ENCODE peak calls at places on chromosomes 12 and 14, in eight cellular contexts. B, V, F, M, W, I, G and C are unnamed samples.
A peak's percentile ranks its signal among the peaks of the same experiment; 100 is the strongest.

GRCh38 chr14:81435578-81436295 is 35.6 kb upstream of the STON2 start:
- DNase-seq in B (peak; percentile 43), V (peak; percentile 41), F (peak; percentile 42), M (no peak), W (no peak), I (peak; percentile 73), G (peak; percentile 29), C (no peak)

GRCh38 chr14:99675381-99675835 is 8.7 kb upstream of the CYP46A1 start:
- DNase-seq in B (no peak), V (no peak), F (no peak), M (no peak), W (no peak), I (no peak), G (no peak), C (no peak)

GRCh38 chr14:64440494-64440893 is 24.8 kb upstream of the AKAP5 start:
- DNase-seq in B (no peak), V (no peak), F (no peak), M (no peak), W (no peak), I (no peak), G (no peak), C (no peak)

GRCh38 chr14:94110552-94111181 is at the start of gene IFI27:
- DNase-seq in B (peak; percentile 71), V (peak; percentile 79), F (peak; percentile 84), M (peak; percentile 78), W (no peak), I (no peak), G (peak; percentile 62), C (peak; percentile 53)

GRCh38 chr12:57456145-57456700 is 1.1 kb downstream of the INHBE start:
- DNase-seq in B (no peak), V (no peak), F (no peak), M (no peak), W (peak; percentile 72), I (no peak), G (peak; percentile 44), C (no peak)

GRCh38 chr14:104105071-104105821 is 19.7 kb downstream of the ASPG start:
- DNase-seq in B (peak; percentile 7), V (peak; percentile 33), F (no peak), M (no peak), W (no peak), I (peak; percentile 46), G (no peak), C (no peak)

GRCh38 chr14:91063119-91063518 is 2.7 kb upstream of the RPS6KA5 start:
- DNase-seq in B (no peak), V (no peak), F (no peak), M (no peak), W (peak; percentile 89), I (no peak), G (no peak), C (no peak)

GRCh38 chr14:100056964-100057817 is 8.0 kb upstream of the EVL start:
- DNase-seq in B (no peak), V (no peak), F (no peak), M (no peak), W (peak; percentile 66), I (no peak), G (peak; percentile 39), C (no peak)

GRCh38 chr14:37262649-37263048 is 64.9 kb downstream of the MIPOL1 start:
- DNase-seq in B (no peak), V (no peak), F (no peak), M (no peak), W (no peak), I (no peak), G (no peak), C (no peak)

GRCh38 chr12:124796303-124796957 is 67.2 kb downstream of the SCARB1 start:
- DNase-seq in B (no peak), V (no peak), F (no peak), M (no peak), W (no peak), I (no peak), G (no peak), C (no peak)

GRCh38 chr12:113214938-113215400 is 6.3 kb upstream of the TPCN1 start:
- DNase-seq in B (no peak), V (no peak), F (peak; percentile 56), M (peak; percentile 86), W (peak; percentile 100), I (no peak), G (peak; percentile 59), C (peak; percentile 82)

GRCh38 chr12:53045646-53046045 is 4.2 kb upstream of the TNS2 start:
- DNase-seq in B (peak; percentile 29), V (no peak), F (no peak), M (peak; percentile 82), W (no peak), I (no peak), G (no peak), C (peak; percentile 41)

DNA sequence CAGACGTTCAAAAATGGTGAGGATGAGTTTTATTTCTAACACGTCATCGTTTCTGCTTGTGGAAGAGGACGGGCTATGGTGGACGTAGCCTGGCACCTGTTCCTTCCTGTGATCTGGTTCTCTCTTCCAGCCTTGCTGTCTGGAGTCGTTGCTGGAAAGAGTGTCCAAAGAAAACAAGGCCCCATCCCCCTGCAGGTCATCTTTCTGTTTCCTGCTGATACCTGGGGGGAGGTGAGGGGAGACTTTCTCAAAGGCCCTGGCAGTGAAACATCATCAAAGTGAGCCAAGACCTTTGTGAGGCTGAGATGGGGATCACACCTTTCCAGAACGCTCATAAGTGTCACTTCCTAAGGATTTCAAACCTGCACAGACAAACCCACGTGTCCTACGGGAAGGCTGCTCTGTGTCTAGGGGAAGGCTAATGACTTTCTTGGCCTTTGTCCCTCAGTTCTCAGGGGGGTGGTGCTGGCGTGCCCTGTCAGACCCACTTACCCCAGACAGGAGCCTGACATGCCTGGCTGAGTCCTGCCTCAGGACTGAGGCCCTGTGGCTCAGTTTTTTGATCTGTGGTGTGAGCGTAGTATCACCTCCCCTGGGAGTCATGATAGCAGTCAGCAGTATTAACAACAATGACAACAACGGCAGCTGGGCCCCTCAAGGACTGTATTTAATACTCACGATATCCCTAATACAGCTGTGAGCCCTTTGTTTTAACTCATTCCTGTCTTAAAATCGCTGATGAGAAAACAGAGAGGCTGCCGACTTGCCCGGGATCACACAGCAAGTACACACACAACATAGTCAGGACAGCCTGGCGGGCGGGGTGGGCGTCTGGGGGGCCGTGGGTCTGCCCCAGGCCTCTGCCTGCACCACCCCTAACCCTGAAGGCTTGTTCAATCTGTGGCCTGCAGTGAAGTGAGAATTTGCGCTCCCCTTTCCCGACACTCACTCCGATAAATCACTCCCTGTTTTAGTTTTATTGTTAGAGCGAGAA is 235.3 kb downstream of the SLC41A2 start:
- DNase-seq in B (no peak), V (no peak), F (no peak), M (no peak), W (no peak), I (no peak), G (peak; percentile 59), C (no peak)
- TF ChIP-seq POLR2A in B (no peak), V (no peak), F (no peak), M (no peak), W (no peak), I (no peak), G (no peak), C (no peak)

GRCh38 chr14:50045039-50045711 is 71.2 kb downstream of the VCPKMT start:
- DNase-seq in B (no peak), V (peak; percentile 87), F (peak; percentile 84), M (peak; percentile 67), W (peak; percentile 91), I (peak; percentile 95), G (peak; percentile 69), C (peak; percentile 88)
- TF ChIP-seq POLR2A in B (no peak), V (no peak), F (no peak), M (no peak), W (peak; percentile 30), I (peak; percentile 57), G (no peak), C (no peak)

DNA sequence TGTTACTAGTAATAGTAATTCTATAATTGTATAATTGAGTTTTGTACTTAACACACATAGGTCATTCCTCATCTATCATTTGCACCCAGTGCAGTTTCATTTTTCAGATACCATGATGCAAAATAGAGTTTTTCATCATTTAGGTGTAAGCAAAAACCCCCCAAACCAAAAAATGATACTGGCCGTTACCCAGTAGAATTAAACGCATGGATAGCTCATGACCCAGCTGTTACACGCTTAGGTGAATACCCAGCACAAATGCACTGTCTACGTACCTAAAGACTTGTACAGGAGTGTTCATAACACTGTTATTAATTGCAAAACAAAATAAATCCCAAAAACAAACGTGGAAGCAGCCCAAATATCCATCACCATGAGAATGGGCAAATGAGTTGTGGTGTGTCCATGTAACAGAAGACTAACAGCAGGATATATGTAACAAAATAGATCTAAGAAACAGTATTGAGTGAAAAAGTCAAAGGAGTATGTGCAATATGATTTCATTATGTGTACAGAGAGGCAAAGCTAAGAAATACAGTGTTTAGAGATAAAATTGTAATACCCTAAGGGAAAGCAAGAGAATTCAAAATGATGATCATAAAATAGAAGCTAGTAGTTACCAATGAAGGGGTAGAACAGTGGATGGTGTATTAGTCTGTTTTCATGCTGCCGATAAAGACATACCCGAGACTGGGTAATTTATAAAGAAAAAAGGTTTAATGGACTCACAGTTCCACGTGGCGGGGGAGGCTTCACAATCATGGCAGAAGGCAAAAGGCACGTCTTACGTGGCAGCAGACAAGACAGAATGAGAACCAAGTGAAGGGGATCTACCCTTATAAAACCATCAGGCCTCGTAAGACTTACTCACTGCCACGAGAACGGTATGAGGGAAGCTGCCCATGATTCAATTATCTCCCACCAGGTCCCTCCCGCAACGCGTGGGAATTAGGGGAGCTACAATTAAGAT is 49.8 kb downstream of the EID3 start:
- DNase-seq in B (no peak), V (no peak), F (no peak), M (no peak), W (no peak), I (no peak), G (no peak), C (no peak)
- TF ChIP-seq POLR2A in B (no peak), V (no peak), F (no peak), M (no peak), W (no peak), I (no peak), G (no peak), C (no peak)

GRCh38 chr14:101861464-101861863 is 100.0 kb downstream of the PPP2R5C start:
- DNase-seq in B (no peak), V (no peak), F (no peak), M (no peak), W (no peak), I (no peak), G (no peak), C (no peak)

GRCh38 chr14:101862177-101862576 is 100.7 kb downstream of the PPP2R5C start:
- DNase-seq in B (no peak), V (no peak), F (no peak), M (no peak), W (no peak), I (no peak), G (no peak), C (no peak)

GRCh38 chr14:101859538-101859902 is 98.0 kb downstream of the PPP2R5C start:
- DNase-seq in B (no peak), V (no peak), F (no peak), M (no peak), W (no peak), I (no peak), G (no peak), C (no peak)

GRCh38 chr14:101858791-101859537 is 97.5 kb downstream of the PPP2R5C start:
- DNase-seq in B (no peak), V (no peak), F (no peak), M (no peak), W (no peak), I (no peak), G (no peak), C (no peak)

DNA sequence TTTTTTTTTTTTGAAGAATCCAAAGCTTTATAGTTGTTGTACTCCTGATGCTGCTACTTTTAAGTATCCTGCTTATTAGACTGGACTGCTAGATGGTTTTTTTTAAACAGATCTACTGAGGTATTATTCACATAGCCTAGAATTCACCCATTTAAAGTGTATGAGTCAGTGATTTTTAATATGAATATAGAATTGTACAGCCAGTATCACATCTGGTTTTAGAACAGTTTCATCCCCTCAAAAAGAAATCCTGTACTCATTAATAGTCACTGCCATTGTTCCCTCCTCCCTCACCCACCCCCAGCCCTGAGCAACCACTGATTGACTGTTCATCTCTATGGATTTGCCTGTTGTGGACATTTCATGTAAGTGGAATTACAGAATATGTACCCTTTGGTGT is 98.4 kb downstream of the PPP2R5C start:
- DNase-seq in B (no peak), V (no peak), F (no peak), M (no peak), W (no peak), I (no peak), G (no peak), C (no peak)
- TF ChIP-seq POLR2A in B (no peak), V (no peak), F (no peak), M (no peak), W (no peak), I (no peak), G (no peak), C (no peak)